ENCODE peak calls at places on chromosomes 3 and 15, in five cellular contexts. Y is H9; J is activated CD8-positive, alpha-beta memory T cell treated with anti-CD3 and anti-CD28 coated beads for 4 hours; V is NCI-H748 treated with DMSO at 0.1 percent for 48 hours; O is neural crest cell. P is an unnamed sample.
A peak's percentile ranks its signal among the peaks of the same experiment; 100 is the strongest.

GRCh38 chr15:73991726-73992593 is at the start of gene STOML1:
- DNase-seq in J (peak; percentile 86), O (peak; percentile 99), V (peak; percentile 75), Y (peak; percentile 95), P (peak; percentile 95)

GRCh38 chr3:156176048-156176447 is 55.7 kb downstream of the KCNAB1 start:
- DNase-seq in V (no peak), Y (no peak), J (no peak), O (no peak), P (no peak)

GRCh38 chr3:184239710-184240109 is 9.1 kb downstream of the ALG3 start:
- DNase-seq in V (no peak), Y (no peak), O (no peak), J (no peak), P (no peak)

GRCh38 chr3:43968465-43968864 is 273.2 kb upstream of the TOPAZ1 start:
- DNase-seq in Y (peak; percentile 72), J (no peak), O (no peak), V (peak; percentile 16), P (no peak)

GRCh38 chr15:70741677-70742293 is 21.6 kb downstream of the UACA start:
- DNase-seq in V (peak; percentile 6), J (no peak), O (no peak), Y (no peak), P (no peak)

GRCh38 chr3:27556854-27557253 is 72.7 kb upstream of the SLC4A7 start:
- DNase-seq in V (no peak), O (no peak), J (no peak), Y (no peak), P (no peak)

GRCh38 chr3:117346878-117347277 is 637.3 kb downstream of the TUSC7 start:
- DNase-seq in J (no peak), O (no peak), V (no peak), Y (no peak), P (no peak)

GRCh38 chr15:73048624-73049295 is 3.5 kb upstream of the NEO1 start:
- DNase-seq in J (no peak), V (no peak), O (no peak), Y (no peak), P (no peak)

GRCh38 chr3:4042070-4042469 is 242.8 kb downstream of the LRRN1 start:
- DNase-seq in O (no peak), V (no peak), J (no peak), Y (no peak), P (no peak)

GRCh38 chr3:172040976-172041963 is 1.9 kb downstream of the FNDC3B start:
- DNase-seq in Y (no peak), J (no peak), O (no peak), V (no peak), P (no peak)

GRCh38 chr3:177089120-177089519 is 108.2 kb downstream of the TBL1XR1 start:
- DNase-seq in O (no peak), Y (peak; percentile 58), V (no peak), J (no peak), P (no peak)

GRCh38 chr3:197520311-197521276 is 35.2 kb downstream of the BDH1 start:
- DNase-seq in J (no peak), Y (peak; percentile 78), O (no peak), V (no peak), P (no peak)

GRCh38 chr3:114437897-114438296 is 144.1 kb downstream of the TIGIT start:
- DNase-seq in Y (no peak), O (no peak), V (no peak), J (no peak), P (no peak)

GRCh38 chr3:118468801-118469200 is 565.8 kb downstream of the IGSF11 start:
- DNase-seq in V (no peak), Y (no peak), J (no peak), O (no peak), P (no peak)

GRCh38 chr3:157388051-157388450 is 48.6 kb upstream of the PTX3 start:
- DNase-seq in O (no peak), V (no peak), J (no peak), Y (no peak), P (no peak)

GRCh38 chr15:71093089-71094024 is 21.9 kb upstream of the THSD4 start:
- DNase-seq in O (no peak), V (no peak), J (no peak), Y (no peak), P (no peak)

GRCh38 chr15:31815411-31816155 is 214.7 kb upstream of the CHRNA7 start:
- DNase-seq in O (no peak), Y (no peak), V (no peak), J (no peak), P (no peak)

GRCh38 chr15:79595995-79596622 is 164.0 kb downstream of the MINAR1 start:
- DNase-seq in Y (peak; percentile 93), J (no peak), O (peak; percentile 19), V (peak; percentile 63), P (peak; percentile 37)

GRCh38 chr3:127457094-127457475 is 133.4 kb downstream of the TPRA1 start:
- DNase-seq in O (no peak), Y (peak; percentile 74), J (no peak), V (no peak), P (no peak)